ENCODE peak calls at places on chromosomes 4 and X, in nine cellular contexts. S is activated T-helper 9 cell treated with anti-CD3 and anti-CD28 coated beads, Interleukin-2, amount 50 U/mL, for 16 hours; A is colonic mucosa; M is uterus; G is aorta; I is A549; H is NCI-H1417; F is fibroblast of mammary gland; L is H9. K is an unnamed sample.

GRCh38 chrX:136176399-136176825 is 29.1 kb downstream of the FHL1 start:
- DNase-seq in M (peak; percentile 53), L (no peak), G (no peak), I (peak; percentile 6), F (peak; percentile 91), H (no peak), S (no peak), A (no peak), K (peak; percentile 95)

GRCh38 chr4:98630804-98631454 is 27.5 kb downstream of the TSPAN5 start:
- DNase-seq in F (peak; percentile 52), M (no peak), G (no peak), A (no peak), H (no peak), S (no peak), I (no peak), L (no peak), K (no peak)

GRCh38 chr4:2931765-2932560 is 31.2 kb downstream of the NOP14 start:
- DNase-seq in H (no peak), A (peak; percentile 50), F (no peak), I (no peak), S (peak; percentile 38), G (peak; percentile 87), M (peak; percentile 25), L (peak; percentile 71), K (no peak)

GRCh38 chr4:15144249-15144966 is 142.1 kb downstream of the CPEB2 start:
- DNase-seq in I (no peak), M (no peak), S (no peak), L (no peak), F (no peak), H (no peak), G (no peak), A (no peak), K (peak; percentile 55)

GRCh38 chrX:130669233-130669632 is 233.8 kb downstream of the ENOX2 start:
- DNase-seq in M (no peak), I (no peak), H (no peak), A (no peak), G (no peak), F (peak; percentile 51), S (no peak), L (no peak), K (peak; percentile 59)

GRCh38 chr4:159401791-159402380 is 299.0 kb downstream of the RAPGEF2 start:
- DNase-seq in S (no peak), H (no peak), L (no peak), G (no peak), M (no peak), A (no peak), F (peak; percentile 97), I (peak; percentile 33), K (peak; percentile 97)

GRCh38 chrX:1727531-1728027 is 112.7 kb downstream of the ASMT start:
- DNase-seq in G (no peak), H (no peak), S (no peak), L (peak; percentile 74), I (peak; percentile 87), A (no peak), F (no peak), M (no peak), K (no peak)

GRCh38 chr4:99642725-99643489 is 14.7 kb downstream of the C4orf54 start:
- DNase-seq in G (peak; percentile 86), A (no peak), M (no peak), F (no peak), I (no peak), H (no peak), S (no peak), L (no peak), K (no peak)

GRCh38 chr4:88738714-88739366 is 41.2 kb upstream of the NAP1L5 start:
- DNase-seq in H (peak; percentile 15), I (no peak), F (no peak), A (no peak), S (no peak), G (no peak), L (peak; percentile 74), M (no peak), K (no peak)

GRCh38 chrX:20361890-20362262 is 95.2 kb upstream of the RPS6KA3 start:
- DNase-seq in F (peak; percentile 51), L (no peak), S (no peak), I (peak; percentile 91), G (no peak), A (no peak), M (no peak), H (peak; percentile 25), K (peak; percentile 77)

GRCh38 chr4:3263053-3263958 is 14.3 kb downstream of the MSANTD1 start:
- DNase-seq in I (no peak), A (peak; percentile 10), L (no peak), G (peak; percentile 26), H (no peak), F (no peak), M (no peak), S (no peak), K (no peak)

GRCh38 chrX:68830486-68831404 is 1.9 kb downstream of the EFNB1 start:
- DNase-seq in H (peak; percentile 43), S (no peak), A (peak; percentile 53), M (peak; percentile 14), F (no peak), G (no peak), L (peak; percentile 22), I (no peak), K (no peak)

GRCh38 chr4:54229631-54230478 is 762 bp downstream of the PDGFRA start:
- DNase-seq in F (peak; percentile 30), A (no peak), H (peak; percentile 36), I (no peak), L (peak; percentile 67), S (no peak), M (peak; percentile 25), G (peak; percentile 64), K (peak; percentile 72)